ENCODE peak calls at places on chromosomes 1 and 21, in five cellular contexts. One of them, this sample, is unnamed.
A peak's percentile ranks its signal among the peaks of the same experiment; 100 is the strongest.

GRCh38 chr21:37219766-37220432 is 47.2 kb downstream of the VPS26C start:
- DNase-seq in neural progenitor cell: no peak
- DNase-seq in mesendoderm: no peak
- DNase-seq in A549: peak; percentile 4
- DNase-seq in mammary epithelial cell: no peak
- DNase-seq in this sample: no peak

GRCh38 chr1:162420120-162420519 is 8.2 kb upstream of the SH2D1B start:
- DNase-seq in mesendoderm: peak; percentile 57
- DNase-seq in neural progenitor cell: no peak
- DNase-seq in A549: no peak
- DNase-seq in mammary epithelial cell: no peak
- DNase-seq in this sample: no peak

GRCh38 chr1:150567341-150567716 is 12.1 kb downstream of the MCL1 start:
- DNase-seq in neural progenitor cell: no peak
- DNase-seq in mesendoderm: no peak
- DNase-seq in A549: no peak
- DNase-seq in mammary epithelial cell: no peak
- DNase-seq in this sample: no peak

GRCh38 chr1:201427923-201428322 is 6.4 kb upstream of the TNNI1 start:
- DNase-seq in mammary epithelial cell: no peak
- DNase-seq in mesendoderm: no peak
- DNase-seq in neural progenitor cell: no peak
- DNase-seq in A549: no peak
- DNase-seq in this sample: no peak

GRCh38 chr1:219206350-219206749 is 32.7 kb downstream of the LYPLAL1 start:
- DNase-seq in mammary epithelial cell: no peak
- DNase-seq in mesendoderm: no peak
- DNase-seq in neural progenitor cell: no peak
- DNase-seq in A549: no peak
- DNase-seq in this sample: no peak

GRCh38 chr1:165893507-165893906 is 66.1 kb downstream of the UCK2 start:
- DNase-seq in A549: no peak
- DNase-seq in neural progenitor cell: no peak
- DNase-seq in mammary epithelial cell: no peak
- DNase-seq in mesendoderm: no peak
- DNase-seq in this sample: peak; percentile 83

GRCh38 chr1:168466703-168467081 is 77.1 kb downstream of the XCL2 start:
- DNase-seq in mesendoderm: no peak
- DNase-seq in neural progenitor cell: no peak
- DNase-seq in A549: no peak
- DNase-seq in mammary epithelial cell: no peak
- DNase-seq in this sample: no peak

GRCh38 chr1:209051598-209051997 is 531.9 kb upstream of the CAMK1G start:
- DNase-seq in mammary epithelial cell: peak; percentile 68
- DNase-seq in neural progenitor cell: no peak
- DNase-seq in mesendoderm: no peak
- DNase-seq in A549: no peak
- DNase-seq in this sample: no peak

GRCh38 chr21:29365636-29366305 is 67.0 kb downstream of the BACH1 start:
- DNase-seq in neural progenitor cell: peak; percentile 10
- DNase-seq in A549: no peak
- DNase-seq in mesendoderm: no peak
- DNase-seq in mammary epithelial cell: no peak
- DNase-seq in this sample: no peak

GRCh38 chr1:183892351-183892793 is 87.5 kb downstream of the RGL1 start:
- DNase-seq in A549: peak; percentile 60
- DNase-seq in mesendoderm: no peak
- DNase-seq in mammary epithelial cell: no peak
- DNase-seq in neural progenitor cell: no peak
- DNase-seq in this sample: peak; percentile 49

GRCh38 chr1:9444532-9444931 is 94.7 kb upstream of the SLC25A33 start:
- DNase-seq in mesendoderm: no peak
- DNase-seq in neural progenitor cell: no peak
- DNase-seq in A549: no peak
- DNase-seq in mammary epithelial cell: peak; percentile 20
- DNase-seq in this sample: peak; percentile 95
- H3K4me1 ChIP-seq in mesendoderm: peaks cover 12% of the 10 kb centered on the region
- H3K4me1 ChIP-seq in neural progenitor cell: peaks cover 22% of the 10 kb centered on the region
- H3K4me1 ChIP-seq in A549: peaks cover 24% of the 10 kb centered on the region
- H3K4me1 ChIP-seq in mammary epithelial cell: peaks cover 36% of the 10 kb centered on the region
- H3K4me1 ChIP-seq in this sample: peaks cover 48% of the 10 kb centered on the region

GRCh38 chr1:234963180-234963903 is 165.3 kb downstream of the TOMM20 start:
- DNase-seq in mammary epithelial cell: no peak
- DNase-seq in A549: peak; percentile 92
- DNase-seq in neural progenitor cell: no peak
- DNase-seq in mesendoderm: no peak
- DNase-seq in this sample: peak; percentile 96

GRCh38 chr1:234961468-234962339 is 166.9 kb downstream of the TOMM20 start:
- DNase-seq in mammary epithelial cell: no peak
- DNase-seq in A549: peak; percentile 90
- DNase-seq in mesendoderm: no peak
- DNase-seq in neural progenitor cell: no peak
- DNase-seq in this sample: no peak

GRCh38 chr1:234965128-234965527 is 163.5 kb downstream of the TOMM20 start:
- DNase-seq in mesendoderm: no peak
- DNase-seq in neural progenitor cell: no peak
- DNase-seq in mammary epithelial cell: no peak
- DNase-seq in A549: no peak
- DNase-seq in this sample: no peak

GRCh38 chr1:234962340-234962989 is 166.2 kb downstream of the TOMM20 start:
- DNase-seq in mesendoderm: no peak
- DNase-seq in A549: peak; percentile 71
- DNase-seq in mammary epithelial cell: peak; percentile 20
- DNase-seq in neural progenitor cell: no peak
- DNase-seq in this sample: peak; percentile 70

DNA sequence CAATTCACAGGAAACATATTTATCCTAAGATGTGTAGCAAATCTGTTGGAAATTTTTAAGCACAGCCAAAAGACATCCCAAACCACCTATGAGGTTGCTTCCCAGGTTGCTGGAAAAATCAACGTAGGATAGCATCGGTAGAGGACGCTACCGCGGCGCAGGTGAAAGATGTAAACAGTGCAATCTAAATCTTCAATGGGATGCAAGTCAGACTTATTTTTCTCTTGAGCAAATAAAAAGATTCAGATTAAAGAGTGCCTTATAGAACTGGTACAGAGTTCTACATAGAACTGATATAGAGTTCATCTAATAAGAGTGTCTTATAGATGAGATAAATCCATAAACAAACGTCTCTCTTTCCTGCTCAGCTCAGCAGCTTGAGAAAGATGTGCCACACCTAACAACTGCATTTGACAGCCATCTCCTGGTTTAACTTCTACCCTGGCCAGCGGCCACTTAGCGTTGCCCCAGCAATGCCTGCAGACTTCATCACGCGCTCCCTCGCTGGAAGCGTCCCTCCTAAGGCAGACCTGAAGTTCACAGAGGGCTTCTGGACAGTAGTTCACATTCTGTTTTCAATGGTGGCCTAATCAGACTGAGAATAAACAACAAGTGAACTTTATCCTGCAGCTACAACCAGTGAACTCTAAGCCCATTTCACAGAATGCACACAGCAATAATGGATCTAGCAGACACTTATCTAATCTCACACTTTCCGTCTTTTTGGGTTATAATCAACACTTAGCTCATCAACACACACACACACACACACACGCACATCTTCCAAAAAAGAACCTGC is 164.5 kb downstream of the TOMM20 start:
- DNase-seq in neural progenitor cell: no peak
- DNase-seq in mesendoderm: no peak
- DNase-seq in A549: peak; percentile 84
- DNase-seq in mammary epithelial cell: no peak
- DNase-seq in this sample: no peak
- H3K4me1 ChIP-seq in neural progenitor cell: peaks cover 22% of the 10 kb centered on the region
- H3K4me1 ChIP-seq in mesendoderm: peaks cover 3% of the 10 kb centered on the region
- H3K4me1 ChIP-seq in A549: peaks cover 73% of the 10 kb centered on the region
- H3K4me1 ChIP-seq in mammary epithelial cell: peaks cover 18% of the 10 kb centered on the region
- H3K4me1 ChIP-seq in this sample: peaks cover 19% of the 10 kb centered on the region

DNA sequence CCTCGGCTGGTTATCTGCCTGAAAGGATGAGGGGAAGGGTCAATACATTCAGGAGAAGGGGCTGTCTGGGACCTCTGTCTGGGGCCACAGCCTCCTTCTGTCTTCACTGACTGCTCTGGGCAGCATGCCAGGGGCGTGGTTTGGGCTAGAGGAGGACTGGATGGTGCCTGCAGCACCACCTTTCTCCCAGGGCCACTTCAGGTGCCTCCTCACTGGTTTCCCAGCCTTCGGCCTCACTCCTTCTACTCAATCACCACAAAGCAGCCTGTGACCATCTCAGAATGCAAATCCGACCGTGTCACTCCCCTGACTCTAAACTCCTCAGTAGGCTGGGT is 49.9 kb upstream of the ECE1 start:
- DNase-seq in mammary epithelial cell: peak; percentile 11
- DNase-seq in mesendoderm: no peak
- DNase-seq in A549: no peak
- DNase-seq in neural progenitor cell: no peak
- DNase-seq in this sample: no peak
- H3K4me1 ChIP-seq in mammary epithelial cell: peaks cover 33% of the 10 kb centered on the region
- H3K4me1 ChIP-seq in mesendoderm: peaks cover 2% of the 10 kb centered on the region
- H3K4me1 ChIP-seq in A549: peaks cover 81% of the 10 kb centered on the region
- H3K4me1 ChIP-seq in neural progenitor cell: peaks cover 2% of the 10 kb centered on the region
- H3K4me1 ChIP-seq in this sample: peaks cover 25% of the 10 kb centered on the region

GRCh38 chr1:179814513-179814838 is 63.1 kb downstream of the TOR1AIP2 start:
- DNase-seq in mammary epithelial cell: no peak
- DNase-seq in mesendoderm: no peak
- DNase-seq in neural progenitor cell: no peak
- DNase-seq in A549: no peak
- DNase-seq in this sample: no peak
- H3K4me1 ChIP-seq in mammary epithelial cell: peaks cover 13% of the 10 kb centered on the region
- H3K4me1 ChIP-seq in mesendoderm: no peaks in the 10 kb centered on the region
- H3K4me1 ChIP-seq in neural progenitor cell: peaks cover 12% of the 10 kb centered on the region
- H3K4me1 ChIP-seq in A549: peaks cover 3% of the 10 kb centered on the region
- H3K4me1 ChIP-seq in this sample: peaks cover 5% of the 10 kb centered on the region

GRCh38 chr1:229623838-229624237 is 2.1 kb downstream of the TAF5L start:
- DNase-seq in neural progenitor cell: no peak
- DNase-seq in mesendoderm: no peak
- DNase-seq in A549: no peak
- DNase-seq in mammary epithelial cell: no peak
- DNase-seq in this sample: peak; percentile 12

GRCh38 chr1:229624906-229625871 is 733 bp downstream of the TAF5L start:
- DNase-seq in mesendoderm: peak; percentile 65
- DNase-seq in neural progenitor cell: peak; percentile 85
- DNase-seq in A549: peak; percentile 46
- DNase-seq in mammary epithelial cell: peak; percentile 61
- DNase-seq in this sample: peak; percentile 91

GRCh38 chr1:229623225-229623624 is 2.7 kb downstream of the TAF5L start:
- DNase-seq in A549: no peak
- DNase-seq in mammary epithelial cell: no peak
- DNase-seq in mesendoderm: no peak
- DNase-seq in neural progenitor cell: no peak
- DNase-seq in this sample: peak; percentile 12

GRCh38 chr1:229625893-229626831 is at the start of the genes TAF5L and URB2:
- DNase-seq in A549: peak; percentile 92
- DNase-seq in mesendoderm: peak; percentile 92
- DNase-seq in neural progenitor cell: peak; percentile 97
- DNase-seq in mammary epithelial cell: peak; percentile 90
- DNase-seq in this sample: peak; percentile 85

DNA sequence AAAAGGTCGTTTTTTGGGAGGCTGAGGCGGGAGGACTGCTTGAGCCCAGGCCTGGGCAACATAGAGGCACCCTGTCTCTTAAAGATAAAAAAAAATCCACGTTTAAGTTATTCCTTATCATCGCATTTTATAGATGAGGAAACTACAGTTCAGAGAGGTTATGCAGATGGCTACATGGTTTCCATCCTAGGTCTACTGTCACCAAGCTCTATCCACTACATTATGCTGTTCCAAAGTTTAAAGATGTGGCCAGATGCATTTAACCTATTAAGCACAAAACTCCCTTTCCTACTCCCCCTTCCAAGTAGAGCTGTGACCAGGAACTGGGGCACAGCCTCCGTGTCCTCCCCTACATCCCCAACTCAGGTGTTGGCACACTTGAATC is 1.4 kb downstream of the TAF5L start:
- DNase-seq in neural progenitor cell: no peak
- DNase-seq in A549: no peak
- DNase-seq in mammary epithelial cell: no peak
- DNase-seq in mesendoderm: no peak
- DNase-seq in this sample: no peak
- H3K4me1 ChIP-seq in neural progenitor cell: peaks cover 16% of the 10 kb centered on the region
- H3K4me1 ChIP-seq in A549: peaks cover 26% of the 10 kb centered on the region
- H3K4me1 ChIP-seq in mammary epithelial cell: peaks cover 21% of the 10 kb centered on the region
- H3K4me1 ChIP-seq in mesendoderm: peaks cover 6% of the 10 kb centered on the region
- H3K4me1 ChIP-seq in this sample: peaks cover 2% of the 10 kb centered on the region

GRCh38 chr1:171509191-171509590 is 23.9 kb downstream of the PRRC2C start:
- DNase-seq in neural progenitor cell: no peak
- DNase-seq in mesendoderm: peak; percentile 80
- DNase-seq in A549: no peak
- DNase-seq in mammary epithelial cell: no peak
- DNase-seq in this sample: no peak
- H3K4me1 ChIP-seq in neural progenitor cell: peaks cover 9% of the 10 kb centered on the region
- H3K4me1 ChIP-seq in mesendoderm: peaks cover 2% of the 10 kb centered on the region
- H3K4me1 ChIP-seq in A549: peaks cover 12% of the 10 kb centered on the region
- H3K4me1 ChIP-seq in mammary epithelial cell: no peaks in the 10 kb centered on the region
- H3K4me1 ChIP-seq in this sample: no peaks in the 10 kb centered on the region

DNA sequence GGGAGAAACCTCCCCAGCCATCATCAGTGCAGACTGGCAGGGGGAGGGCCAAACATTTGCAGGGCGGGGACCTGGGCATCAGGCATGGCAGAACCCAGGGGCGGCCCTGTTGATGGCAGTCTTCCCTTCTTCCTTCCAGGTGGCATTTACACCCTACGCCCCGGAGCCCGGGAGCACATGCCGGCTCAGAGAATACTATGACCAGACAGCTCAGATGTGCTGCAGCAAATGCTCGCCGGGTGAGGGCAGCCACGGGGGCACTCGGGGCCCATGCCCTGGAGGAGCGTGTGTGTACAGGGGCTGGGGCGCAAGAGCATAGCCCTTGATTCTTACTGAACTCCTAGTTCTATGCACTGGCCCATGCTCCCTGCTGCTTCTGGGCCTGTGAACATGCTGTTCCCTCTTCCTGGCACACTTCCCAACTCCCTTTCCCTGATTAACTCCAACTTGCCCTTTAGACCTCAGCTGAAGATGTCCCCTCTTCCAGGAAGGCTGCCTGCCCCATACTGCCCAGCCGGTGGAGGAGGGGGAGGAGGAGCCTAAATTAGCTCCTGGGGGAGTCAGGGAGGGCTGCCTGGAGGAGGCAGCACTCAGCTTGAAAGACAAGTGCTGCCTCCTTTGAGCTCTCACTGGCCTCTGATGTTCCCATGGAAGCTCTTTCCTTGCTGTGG is 22.0 kb downstream of the TNFRSF1B start:
- DNase-seq in mammary epithelial cell: no peak
- DNase-seq in neural progenitor cell: no peak
- DNase-seq in mesendoderm: peak; percentile 24
- DNase-seq in A549: no peak
- DNase-seq in this sample: no peak
- H3K4me1 ChIP-seq in mammary epithelial cell: no peaks in the 10 kb centered on the region
- H3K4me1 ChIP-seq in neural progenitor cell: peaks cover 11% of the 10 kb centered on the region
- H3K4me1 ChIP-seq in mesendoderm: peaks cover 1% of the 10 kb centered on the region
- H3K4me1 ChIP-seq in A549: peaks cover 6% of the 10 kb centered on the region
- H3K4me1 ChIP-seq in this sample: peaks cover 25% of the 10 kb centered on the region

GRCh38 chr1:43835141-43836021 is 98.2 kb upstream of the ARTN start:
- DNase-seq in mammary epithelial cell: peak; percentile 94
- DNase-seq in mesendoderm: no peak
- DNase-seq in neural progenitor cell: no peak
- DNase-seq in A549: no peak
- DNase-seq in this sample: no peak
- H3K4me1 ChIP-seq in mammary epithelial cell: peaks cover 69% of the 10 kb centered on the region
- H3K4me1 ChIP-seq in mesendoderm: no peaks in the 10 kb centered on the region
- H3K4me1 ChIP-seq in neural progenitor cell: peaks cover 8% of the 10 kb centered on the region
- H3K4me1 ChIP-seq in A549: peaks cover 27% of the 10 kb centered on the region
- H3K4me1 ChIP-seq in this sample: peaks cover 28% of the 10 kb centered on the region

GRCh38 chr1:179217943-179218507 is 11.5 kb downstream of the ABL2 start:
- DNase-seq in neural progenitor cell: no peak
- DNase-seq in A549: no peak
- DNase-seq in mammary epithelial cell: no peak
- DNase-seq in mesendoderm: no peak
- DNase-seq in this sample: peak; percentile 10
- H3K4me1 ChIP-seq in neural progenitor cell: no peaks in the 10 kb centered on the region
- H3K4me1 ChIP-seq in A549: peaks cover 21% of the 10 kb centered on the region
- H3K4me1 ChIP-seq in mammary epithelial cell: no peaks in the 10 kb centered on the region
- H3K4me1 ChIP-seq in mesendoderm: no peaks in the 10 kb centered on the region
- H3K4me1 ChIP-seq in this sample: no peaks in the 10 kb centered on the region